ENCODE peak calls at places on chromosomes 7 and 10, in four cellular contexts. One of them, this sample, is unnamed.

GRCh38 chr7:157662110-157662791 is 325.4 kb downstream of the DNAJB6 start:
- DNase-seq in HepG2: no peak
- DNase-seq in GM12878: no peak
- DNase-seq in H1: no peak
- DNase-seq in this sample: no peak

GRCh38 chr10:48625013-48625412 is 20.1 kb upstream of the ARHGAP22 start:
- DNase-seq in H1: no peak
- DNase-seq in HepG2: no peak
- DNase-seq in GM12878: no peak
- DNase-seq in this sample: no peak

GRCh38 chr10:60147576-60148265 is 241.4 kb upstream of the CCDC6 start:
- DNase-seq in H1: no peak
- DNase-seq in HepG2: no peak
- DNase-seq in GM12878: no peak
- DNase-seq in this sample: no peak

GRCh38 chr7:75955293-75955938 is 39.0 kb downstream of the TMEM120A start:
- DNase-seq in HepG2: no peak
- DNase-seq in GM12878: no peak
- DNase-seq in H1: no peak
- DNase-seq in this sample: no peak

GRCh38 chr10:89115876-89116627 is 91.1 kb downstream of the CH25H start:
- DNase-seq in H1: no peak
- DNase-seq in GM12878: no peak
- DNase-seq in HepG2: no peak
- DNase-seq in this sample: no peak

GRCh38 chr7:71974611-71975010 is 437.5 kb downstream of the CALN1 start:
- DNase-seq in H1: no peak
- DNase-seq in GM12878: no peak
- DNase-seq in HepG2: no peak
- DNase-seq in this sample: no peak

GRCh38 chr7:2862831-2863361 is 18.8 kb upstream of the GNA12 start:
- DNase-seq in HepG2: no peak
- DNase-seq in H1: no peak
- DNase-seq in GM12878: no peak
- DNase-seq in this sample: no peak

GRCh38 chr7:94888542-94888941 is 18.9 kb upstream of the PPP1R9A start:
- DNase-seq in GM12878: no peak
- DNase-seq in HepG2: peak
- DNase-seq in H1: no peak
- DNase-seq in this sample: no peak

GRCh38 chr7:6462094-6462493 is 14.3 kb upstream of the DAGLB start:
- DNase-seq in GM12878: no peak
- DNase-seq in H1: no peak
- DNase-seq in HepG2: no peak
- DNase-seq in this sample: no peak

GRCh38 chr10:84540022-84540616 is 211.7 kb downstream of the CCSER2 start:
- DNase-seq in GM12878: no peak
- DNase-seq in H1: no peak
- DNase-seq in HepG2: no peak
- DNase-seq in this sample: no peak

GRCh38 chr10:14860782-14861181 is 17.9 kb upstream of the SUV39H2 start:
- DNase-seq in GM12878: no peak
- DNase-seq in H1: no peak
- DNase-seq in HepG2: no peak
- DNase-seq in this sample: no peak

GRCh38 chr10:114181971-114182370 is 2.8 kb downstream of the TDRD1 start:
- DNase-seq in H1: no peak
- DNase-seq in GM12878: no peak
- DNase-seq in HepG2: no peak
- DNase-seq in this sample: no peak

GRCh38 chr10:122181055-122181732 is 89.9 kb upstream of the BTBD16 start:
- DNase-seq in GM12878: no peak
- DNase-seq in H1: no peak
- DNase-seq in HepG2: no peak
- DNase-seq in this sample: no peak

GRCh38 chr7:16293669-16294425 is 127.5 kb downstream of the CRPPA start:
- DNase-seq in H1: no peak
- DNase-seq in GM12878: no peak
- DNase-seq in HepG2: no peak
- DNase-seq in this sample: no peak

GRCh38 chr7:24881622-24882021 is 98.4 kb downstream of the OSBPL3 start:
- DNase-seq in GM12878: no peak
- DNase-seq in HepG2: peak
- DNase-seq in H1: no peak
- DNase-seq in this sample: no peak

GRCh38 chr7:150371996-150372270 is 3.3 kb downstream of the REPIN1 start:
- DNase-seq in HepG2: no peak
- DNase-seq in H1: no peak
- DNase-seq in GM12878: no peak
- DNase-seq in this sample: no peak

GRCh38 chr10:78357027-78357672 is 323.5 kb downstream of the RPS24 start:
- DNase-seq in GM12878: no peak
- DNase-seq in H1: peak
- DNase-seq in HepG2: no peak
- DNase-seq in this sample: no peak

GRCh38 chr10:22005763-22006162 is 2.2 kb upstream of the DNAJC1 start:
- DNase-seq in H1: no peak
- DNase-seq in GM12878: no peak
- DNase-seq in HepG2: no peak
- DNase-seq in this sample: no peak

GRCh38 chr7:112497481-112497880 is 16.7 kb downstream of the LSMEM1 start:
- DNase-seq in HepG2: no peak
- DNase-seq in H1: no peak
- DNase-seq in GM12878: peak
- DNase-seq in this sample: no peak

GRCh38 chr10:44956176-44956575 is 3.4 kb upstream of the RASSF4 start:
- DNase-seq in HepG2: no peak
- DNase-seq in GM12878: no peak
- DNase-seq in H1: no peak
- DNase-seq in this sample: no peak
- H3K4me2 ChIP-seq in HepG2: no peak
- H3K4me2 ChIP-seq in GM12878: no peak
- H3K4me2 ChIP-seq in H1: no peak
- H3K4me2 ChIP-seq in this sample: no peak

DNA sequence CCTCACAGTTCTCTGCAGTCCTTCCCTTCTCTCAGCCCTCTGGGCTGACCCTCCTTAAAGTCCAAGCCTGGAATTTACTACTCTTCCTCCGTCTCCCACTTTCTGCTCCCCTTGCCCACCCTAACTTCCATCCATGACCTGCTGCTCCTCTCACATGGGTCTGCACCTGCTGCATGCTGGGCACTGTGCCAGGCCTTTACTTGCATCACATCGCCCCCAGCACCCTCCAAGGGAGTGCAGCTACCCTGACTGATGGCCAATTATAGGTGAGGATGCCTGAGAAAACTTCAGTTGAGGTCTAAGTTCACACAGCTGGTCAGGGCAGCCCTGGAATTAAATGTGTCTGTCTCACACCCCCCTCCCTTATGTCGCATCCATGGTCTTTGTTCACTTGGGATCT is 53.6 kb upstream of the ZPBP start:
- DNase-seq in HepG2: no peak
- DNase-seq in GM12878: no peak
- DNase-seq in H1: no peak
- DNase-seq in this sample: no peak
- TF ChIP-seq ATF3 in HepG2: no peak
- TF ChIP-seq ATF3 in GM12878: no peak
- TF ChIP-seq ATF3 in H1: no peak
- TF ChIP-seq ATF3 in this sample: no peak

GRCh38 chr7:155701972-155702544 is 57.6 kb downstream of the RBM33 start:
- DNase-seq in HepG2: no peak
- DNase-seq in H1: no peak
- DNase-seq in GM12878: no peak
- DNase-seq in this sample: no peak
- TF ChIP-seq HDAC2 in HepG2: no peak
- TF ChIP-seq HDAC2 in H1: no peak
- TF ChIP-seq HDAC2 in GM12878: no peak
- TF ChIP-seq HDAC2 in this sample: no peak

DNA sequence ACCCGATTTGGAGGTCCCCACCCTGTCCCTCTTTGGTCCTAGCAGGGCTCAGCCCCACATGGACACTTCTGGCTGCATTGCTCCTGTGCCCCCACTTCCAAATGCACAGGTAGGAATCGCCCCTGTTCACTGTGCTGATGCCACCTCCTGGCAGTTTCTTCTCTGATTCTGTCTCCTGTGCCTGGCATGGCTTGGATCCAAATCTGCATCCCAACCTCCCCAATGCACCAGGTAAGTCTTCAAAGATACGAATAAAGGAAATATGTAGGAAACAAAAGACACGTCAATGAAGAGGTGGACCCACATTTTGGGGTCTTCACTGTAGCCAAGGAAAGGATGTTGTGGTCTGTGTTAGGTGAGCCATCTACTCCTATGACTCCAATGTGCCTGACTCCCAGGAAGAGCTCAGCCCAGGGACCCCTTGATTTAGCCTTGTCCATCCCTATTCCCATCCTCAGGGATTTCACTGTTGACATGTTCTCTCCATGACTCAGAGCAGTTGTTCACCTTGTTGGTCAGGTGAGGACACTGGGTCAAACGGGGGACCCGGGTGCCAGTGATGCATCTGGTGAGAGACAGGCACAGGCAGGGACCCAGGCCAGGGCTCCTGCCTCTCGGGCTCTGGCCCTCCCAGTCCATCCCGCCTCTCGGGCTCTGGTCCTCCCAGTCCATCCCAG is 341.8 kb downstream of the CXCL12 start:
- DNase-seq in GM12878: no peak
- DNase-seq in H1: no peak
- DNase-seq in HepG2: no peak
- DNase-seq in this sample: no peak
- H3K4me2 ChIP-seq in GM12878: no peak
- H3K4me2 ChIP-seq in H1: no peak
- H3K4me2 ChIP-seq in HepG2: no peak
- H3K4me2 ChIP-seq in this sample: no peak

GRCh38 chr7:148397555-148397954 is 193.0 kb upstream of the C7orf33 start:
- DNase-seq in HepG2: no peak
- DNase-seq in GM12878: no peak
- DNase-seq in H1: no peak
- DNase-seq in this sample: no peak

GRCh38 chr7:148397056-148397455 is 193.5 kb upstream of the C7orf33 start:
- DNase-seq in H1: no peak
- DNase-seq in HepG2: no peak
- DNase-seq in GM12878: no peak
- DNase-seq in this sample: no peak

GRCh38 chr7:148397985-148398384 is 192.6 kb upstream of the C7orf33 start:
- DNase-seq in H1: no peak
- DNase-seq in GM12878: no peak
- DNase-seq in HepG2: no peak
- DNase-seq in this sample: no peak

GRCh38 chr7:148400101-148400500 is 190.5 kb upstream of the C7orf33 start:
- DNase-seq in H1: no peak
- DNase-seq in HepG2: no peak
- DNase-seq in GM12878: no peak
- DNase-seq in this sample: no peak

DNA sequence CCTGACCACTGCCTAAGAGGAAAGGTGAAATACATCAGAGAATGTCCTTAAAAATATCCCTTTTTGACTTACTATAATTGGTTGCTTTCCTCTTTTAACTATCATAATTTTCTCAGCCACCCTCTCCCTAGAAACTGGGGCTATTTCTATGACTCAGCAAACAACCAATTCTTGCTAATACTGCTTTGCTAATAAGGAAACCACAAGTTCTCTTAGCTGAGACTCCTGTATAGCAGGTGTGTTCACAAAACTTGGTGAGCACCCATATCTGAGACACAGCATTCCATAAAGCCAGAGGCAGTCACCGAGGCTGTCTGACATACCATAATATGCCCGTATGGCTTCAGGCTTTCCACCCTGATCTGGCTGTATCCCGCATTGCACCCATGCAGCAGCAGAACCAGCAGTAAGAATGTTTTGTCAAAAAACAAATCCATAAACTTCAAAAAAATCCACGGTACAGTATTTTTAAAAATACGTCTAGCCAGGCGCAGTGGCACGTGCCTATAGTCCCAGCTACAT is 191.7 kb upstream of the C7orf33 start:
- DNase-seq in H1: no peak
- DNase-seq in GM12878: peak
- DNase-seq in HepG2: no peak
- DNase-seq in this sample: no peak
- TF ChIP-seq ATF3 in H1: no peak
- TF ChIP-seq ATF3 in GM12878: no peak
- TF ChIP-seq ATF3 in HepG2: no peak
- TF ChIP-seq ATF3 in this sample: no peak